ENCODE peak calls at places on chromosome 16, in ten cellular contexts. U is osteocyte; Z is H54; J is cardiac fibroblast; Q is SW480; G is EL; K is effector memory CD4-positive, alpha-beta T cell; H is activated gamma-delta T cell; X is left ventricle myocardium superior; V is EH. D is an unnamed sample.

GRCh38 chr16:85988723-85989313 is 89.9 kb downstream of the IRF8 start:
- DNase-seq in U (no peak), Z (no peak), J (no peak), Q (no peak), G (no peak), K (no peak), H (no peak), X (no peak), V (no peak), D (no peak)

GRCh38 chr16:87610026-87610425 is 7.7 kb downstream of the JPH3 start:
- DNase-seq in U (no peak), Z (no peak), J (no peak), Q (no peak), G (no peak), K (no peak), H (no peak), X (no peak), V (no peak), D (no peak)

GRCh38 chr16:53732296-53732929 is 28.5 kb downstream of the FTO start:
- DNase-seq in U (no peak), Z (no peak), J (no peak), Q (no peak), G (peak), K (no peak), H (no peak), X (no peak), V (peak), D (no peak)

GRCh38 chr16:74942977-74943918 is 41.7 kb downstream of the WDR59 start:
- DNase-seq in U (no peak), Z (no peak), J (no peak), Q (no peak), G (no peak), K (no peak), H (no peak), X (peak), V (no peak), D (no peak)

GRCh38 chr16:85469929-85470590 is 143.1 kb upstream of the GSE1 start:
- DNase-seq in U (no peak), Z (no peak), J (no peak), Q (no peak), G (no peak), K (no peak), H (no peak), X (no peak), V (no peak), D (no peak)

GRCh38 chr16:89401641-89402445 is 88.5 kb downstream of the ANKRD11 start:
- DNase-seq in U (no peak), Z (no peak), J (no peak), Q (no peak), G (no peak), K (no peak), H (no peak), X (no peak), V (peak), D (no peak)

GRCh38 chr16:10601444-10602401 is 21.3 kb upstream of the EMP2 start:
- DNase-seq in U (no peak), Z (no peak), J (no peak), Q (no peak), G (no peak), K (no peak), H (no peak), X (peak), V (no peak), D (peak)

GRCh38 chr16:5509336-5509735 is 411.7 kb upstream of the EEF2KMT start:
- DNase-seq in U (no peak), Z (no peak), J (no peak), Q (no peak), G (no peak), K (no peak), H (no peak), X (no peak), V (no peak), D (no peak)

GRCh38 chr16:85227924-85228462 is 115.7 kb upstream of the CIBAR2 start:
- DNase-seq in U (peak), Z (no peak), J (peak), Q (no peak), G (peak), K (no peak), H (no peak), X (no peak), V (peak), D (no peak)

GRCh38 chr16:24997665-24998064 is 17.5 kb downstream of the ARHGAP17 start:
- DNase-seq in U (no peak), Z (no peak), J (no peak), Q (no peak), G (no peak), K (no peak), H (no peak), X (no peak), V (no peak), D (no peak)

GRCh38 chr16:74984194-74984669 is 691 bp downstream of the WDR59 start:
- DNase-seq in U (no peak), Z (no peak), J (peak), Q (no peak), G (peak), K (peak), H (no peak), X (no peak), V (peak), D (no peak)

GRCh38 chr16:15694499-15694898 is 44.5 kb downstream of the NDE1 start:
- DNase-seq in U (no peak), Z (no peak), J (no peak), Q (no peak), G (no peak), K (no peak), H (no peak), X (no peak), V (no peak), D (no peak)

GRCh38 chr16:84223456-84223855 is 16.4 kb downstream of the KCNG4 start:
- DNase-seq in U (no peak), Z (no peak), J (no peak), Q (peak), G (peak), K (no peak), H (no peak), X (no peak), V (peak), D (no peak)

GRCh38 chr16:48635199-48635718 is 25.3 kb upstream of the N4BP1 start:
- DNase-seq in U (peak), Z (no peak), J (no peak), Q (no peak), G (no peak), K (no peak), H (no peak), X (no peak), V (no peak), D (no peak)

GRCh38 chr16:64469906-64470702 is 651.8 kb downstream of the CDH11 start:
- DNase-seq in U (no peak), Z (no peak), J (peak), Q (no peak), G (no peak), K (no peak), H (no peak), X (peak), V (peak), D (no peak)

GRCh38 chr16:66986559-66986958 is 1.8 kb upstream of the CES4A start:
- DNase-seq in U (no peak), Z (no peak), J (no peak), Q (no peak), G (no peak), K (no peak), H (no peak), X (no peak), V (no peak), D (no peak)

GRCh38 chr16:24969071-24969470 is 46.1 kb downstream of the ARHGAP17 start:
- DNase-seq in U (no peak), Z (no peak), J (no peak), Q (no peak), G (no peak), K (no peak), H (no peak), X (peak), V (no peak), D (no peak)

GRCh38 chr16:67199011-67199807 is at the start of gene ELMO3:
- DNase-seq in U (no peak), Z (no peak), J (no peak), Q (peak), G (no peak), K (no peak), H (no peak), X (no peak), V (no peak), D (peak)

GRCh38 chr16:72162105-72162680 is 9.8 kb downstream of the PMFBP1 start:
- DNase-seq in U (no peak), Z (no peak), J (no peak), Q (no peak), G (no peak), K (no peak), H (no peak), X (no peak), V (no peak), D (no peak)

GRCh38 chr16:75593825-75594820 is 27.9 kb downstream of the GABARAPL2 start:
- DNase-seq in U (no peak), Z (peak), J (peak), Q (no peak), G (peak), K (no peak), H (no peak), X (no peak), V (peak), D (peak)

GRCh38 chr16:73018796-73019455 is 29.0 kb downstream of the ZFHX3 start:
- DNase-seq in U (no peak), Z (no peak), J (no peak), Q (no peak), G (no peak), K (no peak), H (no peak), X (no peak), V (no peak), D (no peak)

GRCh38 chr16:4315185-4316102 is at the start of gene GLIS2:
- DNase-seq in U (peak), Z (peak), J (peak), Q (peak), G (peak), K (peak), H (peak), X (peak), V (peak), D (peak)

GRCh38 chr16:89720520-89720858 is 209 bp downstream of the VPS9D1 start:
- DNase-seq in U (no peak), Z (no peak), J (no peak), Q (no peak), G (peak), K (no peak), H (no peak), X (peak), V (peak), D (no peak)

GRCh38 chr16:51107742-51108141 is 43.3 kb downstream of the SALL1 start:
- DNase-seq in U (no peak), Z (no peak), J (no peak), Q (peak), G (no peak), K (no peak), H (no peak), X (no peak), V (no peak), D (no peak)

GRCh38 chr16:47927330-47927729 is 228.5 kb downstream of the ABCC12 start:
- DNase-seq in U (no peak), Z (no peak), J (no peak), Q (no peak), G (peak), K (no peak), H (no peak), X (no peak), V (peak), D (no peak)

GRCh38 chr16:12546918-12547607 is 256.6 kb downstream of the CPPED1 start:
- DNase-seq in U (no peak), Z (no peak), J (no peak), Q (no peak), G (peak), K (no peak), H (no peak), X (no peak), V (peak), D (no peak)

GRCh38 chr16:48117217-48118105 is 38.3 kb downstream of the ABCC12 start:
- DNase-seq in U (peak), Z (peak), J (peak), Q (peak), G (peak), K (peak), H (no peak), X (peak), V (peak), D (peak)

GRCh38 chr16:4372578-4373355 is 1.1 kb downstream of the VASN start:
- DNase-seq in U (no peak), Z (no peak), J (peak), Q (no peak), G (peak), K (no peak), H (no peak), X (no peak), V (peak), D (peak)

GRCh38 chr16:48014349-48015135 is 141.3 kb downstream of the ABCC12 start:
- DNase-seq in U (peak), Z (peak), J (no peak), Q (peak), G (peak), K (no peak), H (no peak), X (no peak), V (peak), D (peak)

GRCh38 chr16:87789437-87790277 is 23.9 kb upstream of the KLHDC4 start:
- DNase-seq in U (no peak), Z (peak), J (peak), Q (no peak), G (peak), K (no peak), H (no peak), X (no peak), V (peak), D (peak)

GRCh38 chr16:29875206-29875605 is 12.2 kb upstream of the CDIPT start:
- DNase-seq in U (no peak), Z (no peak), J (no peak), Q (no peak), G (no peak), K (no peak), H (no peak), X (no peak), V (no peak), D (no peak)

GRCh38 chr16:56953006-56953405 is 8.7 kb upstream of the CETP start:
- DNase-seq in U (no peak), Z (no peak), J (no peak), Q (no peak), G (no peak), K (no peak), H (no peak), X (no peak), V (no peak), D (no peak)

GRCh38 chr16:1108299-1109252 is 12.5 kb upstream of the C1QTNF8 start:
- DNase-seq in U (no peak), Z (peak), J (peak), Q (no peak), G (no peak), K (no peak), H (no peak), X (peak), V (peak), D (peak)

GRCh38 chr16:23284584-23284983 is 17.5 kb upstream of the SCNN1B start:
- DNase-seq in U (no peak), Z (no peak), J (no peak), Q (no peak), G (no peak), K (no peak), H (no peak), X (no peak), V (no peak), D (no peak)

GRCh38 chr16:50591209-50591608 is 43.0 kb downstream of the NKD1 start:
- DNase-seq in U (no peak), Z (no peak), J (no peak), Q (no peak), G (no peak), K (no peak), H (no peak), X (peak), V (no peak), D (no peak)

GRCh38 chr16:68234188-68235104 is 1.5 kb downstream of the ESRP2 start:
- DNase-seq in U (no peak), Z (no peak), J (no peak), Q (peak), G (no peak), K (no peak), H (no peak), X (no peak), V (no peak), D (peak)

GRCh38 chr16:76265434-76266045 is 11.7 kb upstream of the CNTNAP4 start:
- DNase-seq in U (no peak), Z (no peak), J (peak), Q (peak), G (peak), K (no peak), H (no peak), X (no peak), V (peak), D (peak)

GRCh38 chr16:4900750-4901149 is 36.2 kb downstream of the PPL start:
- DNase-seq in U (no peak), Z (no peak), J (no peak), Q (no peak), G (no peak), K (no peak), H (no peak), X (no peak), V (no peak), D (no peak)